ENCODE peak calls at places on chromosomes 3 and 15, in four cellular contexts. One of them, this sample, is unnamed.

GRCh38 chr15:44537728-44538240 is 837 bp downstream of the EIF3J start:
- DNase-seq in activated T-helper 1 cell treated with anti-CD3 and anti-CD28 coated beads, Interleukin-12 subunit alpha, Interleukin-12 subunit beta, Interleukin-2, Interleukin-4 antibody, amounts not matched to agents 30 ng/mL and 10 ng/mL and 1 ng/mL, durations not matched to agents 14 hours and 24 hours and 36 hours: peak
- DNase-seq in stimulated activated CD8-positive, alpha-beta memory T cell treated with anti-CD3 and anti-CD28 coated beads, Interleukin-15, amount 100 ng/mL, for 4 hours: no peak
- DNase-seq in A172: peak
- DNase-seq in this sample: no peak

GRCh38 chr3:160434071-160434470 is 15.5 kb downstream of the TRIM59 start:
- DNase-seq in A172: no peak
- DNase-seq in stimulated activated CD8-positive, alpha-beta memory T cell treated with anti-CD3 and anti-CD28 coated beads, Interleukin-15, amount 100 ng/mL, for 4 hours: no peak
- DNase-seq in activated T-helper 1 cell treated with anti-CD3 and anti-CD28 coated beads, Interleukin-12 subunit alpha, Interleukin-12 subunit beta, Interleukin-2, Interleukin-4 antibody, amounts not matched to agents 30 ng/mL and 10 ng/mL and 1 ng/mL, durations not matched to agents 14 hours and 24 hours and 36 hours: no peak
- DNase-seq in this sample: no peak

GRCh38 chr15:70079831-70080230 is 17.9 kb downstream of the TLE3 start:
- DNase-seq in stimulated activated CD8-positive, alpha-beta memory T cell treated with anti-CD3 and anti-CD28 coated beads, Interleukin-15, amount 100 ng/mL, for 4 hours: no peak
- DNase-seq in A172: no peak
- DNase-seq in activated T-helper 1 cell treated with anti-CD3 and anti-CD28 coated beads, Interleukin-12 subunit alpha, Interleukin-12 subunit beta, Interleukin-2, Interleukin-4 antibody, amounts not matched to agents 30 ng/mL and 10 ng/mL and 1 ng/mL, durations not matched to agents 14 hours and 24 hours and 36 hours: no peak
- DNase-seq in this sample: no peak

GRCh38 chr3:42097166-42097946 is 6.2 kb downstream of the TRAK1 start:
- DNase-seq in A172: peak
- DNase-seq in stimulated activated CD8-positive, alpha-beta memory T cell treated with anti-CD3 and anti-CD28 coated beads, Interleukin-15, amount 100 ng/mL, for 4 hours: no peak
- DNase-seq in activated T-helper 1 cell treated with anti-CD3 and anti-CD28 coated beads, Interleukin-12 subunit alpha, Interleukin-12 subunit beta, Interleukin-2, Interleukin-4 antibody, amounts not matched to agents 30 ng/mL and 10 ng/mL and 1 ng/mL, durations not matched to agents 14 hours and 24 hours and 36 hours: no peak
- DNase-seq in this sample: no peak

GRCh38 chr15:74319596-74320357 is 47.7 kb downstream of the CYP11A1 start:
- DNase-seq in activated T-helper 1 cell treated with anti-CD3 and anti-CD28 coated beads, Interleukin-12 subunit alpha, Interleukin-12 subunit beta, Interleukin-2, Interleukin-4 antibody, amounts not matched to agents 30 ng/mL and 10 ng/mL and 1 ng/mL, durations not matched to agents 14 hours and 24 hours and 36 hours: no peak
- DNase-seq in stimulated activated CD8-positive, alpha-beta memory T cell treated with anti-CD3 and anti-CD28 coated beads, Interleukin-15, amount 100 ng/mL, for 4 hours: no peak
- DNase-seq in A172: no peak
- DNase-seq in this sample: no peak

GRCh38 chr15:93036922-93037321 is 52.1 kb downstream of the RGMA start:
- DNase-seq in activated T-helper 1 cell treated with anti-CD3 and anti-CD28 coated beads, Interleukin-12 subunit alpha, Interleukin-12 subunit beta, Interleukin-2, Interleukin-4 antibody, amounts not matched to agents 30 ng/mL and 10 ng/mL and 1 ng/mL, durations not matched to agents 14 hours and 24 hours and 36 hours: no peak
- DNase-seq in stimulated activated CD8-positive, alpha-beta memory T cell treated with anti-CD3 and anti-CD28 coated beads, Interleukin-15, amount 100 ng/mL, for 4 hours: no peak
- DNase-seq in A172: no peak
- DNase-seq in this sample: no peak

GRCh38 chr15:42371125-42371524 is 11.8 kb downstream of the CAPN3 start:
- DNase-seq in activated T-helper 1 cell treated with anti-CD3 and anti-CD28 coated beads, Interleukin-12 subunit alpha, Interleukin-12 subunit beta, Interleukin-2, Interleukin-4 antibody, amounts not matched to agents 30 ng/mL and 10 ng/mL and 1 ng/mL, durations not matched to agents 14 hours and 24 hours and 36 hours: no peak
- DNase-seq in A172: no peak
- DNase-seq in stimulated activated CD8-positive, alpha-beta memory T cell treated with anti-CD3 and anti-CD28 coated beads, Interleukin-15, amount 100 ng/mL, for 4 hours: no peak
- DNase-seq in this sample: no peak

GRCh38 chr15:33296050-33296449 is 14.7 kb upstream of the RYR3 start:
- DNase-seq in stimulated activated CD8-positive, alpha-beta memory T cell treated with anti-CD3 and anti-CD28 coated beads, Interleukin-15, amount 100 ng/mL, for 4 hours: no peak
- DNase-seq in activated T-helper 1 cell treated with anti-CD3 and anti-CD28 coated beads, Interleukin-12 subunit alpha, Interleukin-12 subunit beta, Interleukin-2, Interleukin-4 antibody, amounts not matched to agents 30 ng/mL and 10 ng/mL and 1 ng/mL, durations not matched to agents 14 hours and 24 hours and 36 hours: no peak
- DNase-seq in A172: no peak
- DNase-seq in this sample: no peak

GRCh38 chr3:117939628-117940027 is 1095.0 kb downstream of the IGSF11 start:
- DNase-seq in activated T-helper 1 cell treated with anti-CD3 and anti-CD28 coated beads, Interleukin-12 subunit alpha, Interleukin-12 subunit beta, Interleukin-2, Interleukin-4 antibody, amounts not matched to agents 30 ng/mL and 10 ng/mL and 1 ng/mL, durations not matched to agents 14 hours and 24 hours and 36 hours: no peak
- DNase-seq in A172: no peak
- DNase-seq in stimulated activated CD8-positive, alpha-beta memory T cell treated with anti-CD3 and anti-CD28 coated beads, Interleukin-15, amount 100 ng/mL, for 4 hours: no peak
- DNase-seq in this sample: no peak

GRCh38 chr3:64460877-64461276 is 226.9 kb downstream of the ADAMTS9 start:
- DNase-seq in activated T-helper 1 cell treated with anti-CD3 and anti-CD28 coated beads, Interleukin-12 subunit alpha, Interleukin-12 subunit beta, Interleukin-2, Interleukin-4 antibody, amounts not matched to agents 30 ng/mL and 10 ng/mL and 1 ng/mL, durations not matched to agents 14 hours and 24 hours and 36 hours: no peak
- DNase-seq in stimulated activated CD8-positive, alpha-beta memory T cell treated with anti-CD3 and anti-CD28 coated beads, Interleukin-15, amount 100 ng/mL, for 4 hours: no peak
- DNase-seq in A172: peak
- DNase-seq in this sample: no peak

GRCh38 chr3:129434140-129434539 is 5.6 kb downstream of the MBD4 start:
- DNase-seq in stimulated activated CD8-positive, alpha-beta memory T cell treated with anti-CD3 and anti-CD28 coated beads, Interleukin-15, amount 100 ng/mL, for 4 hours: no peak
- DNase-seq in activated T-helper 1 cell treated with anti-CD3 and anti-CD28 coated beads, Interleukin-12 subunit alpha, Interleukin-12 subunit beta, Interleukin-2, Interleukin-4 antibody, amounts not matched to agents 30 ng/mL and 10 ng/mL and 1 ng/mL, durations not matched to agents 14 hours and 24 hours and 36 hours: no peak
- DNase-seq in A172: no peak
- DNase-seq in this sample: no peak

GRCh38 chr3:71360694-71361093 is 222.8 kb downstream of the FOXP1 start:
- DNase-seq in stimulated activated CD8-positive, alpha-beta memory T cell treated with anti-CD3 and anti-CD28 coated beads, Interleukin-15, amount 100 ng/mL, for 4 hours: no peak
- DNase-seq in A172: no peak
- DNase-seq in activated T-helper 1 cell treated with anti-CD3 and anti-CD28 coated beads, Interleukin-12 subunit alpha, Interleukin-12 subunit beta, Interleukin-2, Interleukin-4 antibody, amounts not matched to agents 30 ng/mL and 10 ng/mL and 1 ng/mL, durations not matched to agents 14 hours and 24 hours and 36 hours: no peak
- DNase-seq in this sample: no peak

This sample was measured in natural killer cell treated with Interleukin-12 subunit alpha and Interleukin-12 subunit beta and Interleukin-15 and Interleukin-18, amount 100 ng/mL, for 72 hours.